ENCODE peak calls at places on chromosomes 7 and 10, in eight cellular contexts. J, F, L, Y, N, W, S and A are unnamed samples. For H3K36me3, the result is how much of the 10 kb centered on the place peaks cover.

GRCh38 chr7:40232242-40232929 is 97.6 kb downstream of the SUGCT start:
- DNase-seq in J (peak), F (peak), L (no peak), Y (peak), N (peak), W (no peak), S (peak), A (peak)

GRCh38 chr7:81929386-81929785 is 159.5 kb upstream of the HGF start:
- DNase-seq in J (no peak), F (no peak), L (no peak), Y (no peak), N (no peak), W (no peak), S (no peak), A (no peak)

GRCh38 chr10:16116404-16117304 is 256.3 kb upstream of the MINDY3 start:
- DNase-seq in J (no peak), F (peak), L (no peak), Y (no peak), N (no peak), W (peak), S (peak), A (peak)

GRCh38 chr10:25616903-25617592 is 317.0 kb upstream of the MYO3A start:
- DNase-seq in J (no peak), F (no peak), L (no peak), Y (no peak), N (no peak), W (no peak), S (no peak), A (no peak)

GRCh38 chr7:48035301-48035966 is at the start of gene C7orf57:
- DNase-seq in J (peak), F (peak), L (peak), Y (peak), N (peak), W (peak), S (peak), A (peak)

GRCh38 chr7:80823066-80823465 is 95.8 kb downstream of the SEMA3C start:
- DNase-seq in J (no peak), F (peak), L (no peak), Y (no peak), N (no peak), W (no peak), S (no peak), A (no peak)

GRCh38 chr7:43648725-43649406 is 66.0 kb downstream of the STK17A start:
- DNase-seq in J (peak), F (no peak), L (peak), Y (peak), N (no peak), W (no peak), S (peak), A (peak)

GRCh38 chr10:26481914-26482550 is 43.9 kb downstream of the APBB1IP start:
- DNase-seq in J (peak), F (no peak), L (peak), Y (no peak), N (no peak), W (no peak), S (no peak), A (no peak)

GRCh38 chr10:76879116-76879706 is 758.4 kb downstream of the KCNMA1 start:
- DNase-seq in J (no peak), F (no peak), L (no peak), Y (no peak), N (no peak), W (no peak), S (no peak), A (no peak)

GRCh38 chr7:16693601-16694318 is 47.8 kb downstream of the BZW2 start:
- DNase-seq in J (no peak), F (no peak), L (no peak), Y (no peak), N (no peak), W (no peak), S (peak), A (no peak)

GRCh38 chr7:16698200-16698910 is 52.4 kb downstream of the BZW2 start:
- DNase-seq in J (no peak), F (no peak), L (no peak), Y (no peak), N (no peak), W (no peak), S (no peak), A (no peak)

GRCh38 chr7:16695621-16696237 is 49.7 kb downstream of the BZW2 start:
- DNase-seq in J (peak), F (peak), L (no peak), Y (peak), N (peak), W (peak), S (peak), A (peak)

GRCh38 chr7:16694806-16695205 is 48.8 kb downstream of the BZW2 start:
- DNase-seq in J (no peak), F (no peak), L (no peak), Y (no peak), N (no peak), W (no peak), S (no peak), A (no peak)

DNA sequence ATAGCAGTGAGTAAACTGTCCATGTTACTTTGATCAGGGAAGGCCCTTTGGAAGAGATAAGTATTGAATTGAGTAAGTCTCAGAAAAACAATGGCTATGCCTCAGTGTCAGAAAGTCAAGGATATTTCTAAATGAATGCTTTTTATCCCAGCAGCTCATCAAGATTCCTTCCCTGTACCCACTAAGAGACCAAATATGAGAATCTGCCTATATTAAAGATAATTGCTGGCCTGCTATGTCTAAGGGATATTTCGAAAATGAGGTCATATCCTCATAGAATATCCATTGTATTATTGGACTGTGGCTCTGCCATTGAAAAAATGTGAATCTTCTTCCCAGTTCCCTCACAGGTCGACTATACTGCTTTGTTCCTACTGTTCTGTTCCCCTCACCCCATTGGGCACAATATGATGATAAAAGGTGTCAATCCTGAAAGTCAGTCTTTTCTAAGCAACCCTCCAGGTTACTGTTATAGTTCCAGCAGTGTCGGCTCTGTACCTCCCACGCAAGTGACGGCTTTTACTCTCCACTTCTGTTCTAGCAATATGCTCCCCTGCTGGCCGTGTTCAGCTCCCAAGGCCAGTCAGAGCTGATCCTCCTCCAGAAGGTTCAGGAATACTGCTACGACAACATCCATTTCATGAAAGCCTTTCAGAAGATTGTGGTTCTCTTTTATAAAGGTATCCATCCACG is 51.7 kb downstream of the BZW2 start:
- DNase-seq in J (no peak), F (no peak), L (no peak), Y (no peak), N (no peak), W (no peak), S (peak), A (no peak)
- H3K36me3 ChIP-seq in J (under half), F (under half), L (under half), Y (under half), N (under half), W (under half), S (under half), A (half or more)

GRCh38 chr10:82378146-82378545 is 503.2 kb downstream of the NRG3 start:
- DNase-seq in J (no peak), F (no peak), L (no peak), Y (peak), N (no peak), W (peak), S (peak), A (peak)

GRCh38 chr10:82383350-82383749 is 508.4 kb downstream of the NRG3 start:
- DNase-seq in J (no peak), F (no peak), L (no peak), Y (no peak), N (no peak), W (no peak), S (no peak), A (no peak)

GRCh38 chr10:82377608-82378007 is 502.6 kb downstream of the NRG3 start:
- DNase-seq in J (no peak), F (no peak), L (no peak), Y (no peak), N (no peak), W (peak), S (peak), A (peak)
- TF ChIP-seq CTCF in J (peak), F (no peak), L (no peak), Y (peak), N (no peak), W (peak), S (peak), A (peak)

GRCh38 chr7:106273009-106273695 is 11.6 kb downstream of the NAMPT start:
- DNase-seq in J (no peak), F (no peak), L (no peak), Y (no peak), N (no peak), W (no peak), S (no peak), A (no peak)
- H3K36me3 ChIP-seq in J (half or more), F (under half), L (under half), Y (under half), N (under half), W (under half), S (under half), A (under half)

GRCh38 chr7:112749775-112750174 is 40.4 kb downstream of the TMEM168 start:
- DNase-seq in J (no peak), F (no peak), L (no peak), Y (no peak), N (no peak), W (no peak), S (no peak), A (no peak)
- TF ChIP-seq CTCF in J (no peak), F (peak), L (no peak), Y (no peak), N (no peak), W (no peak), S (peak), A (no peak)

GRCh38 chr10:60731134-60731883 is 47.0 kb upstream of the CDK1 start:
- DNase-seq in J (peak), F (no peak), L (no peak), Y (no peak), N (peak), W (no peak), S (no peak), A (no peak)
- H3K36me3 ChIP-seq in J (under half), F (under half), L (under half), Y (under half), N (under half), W (under half), S (under half), A (under half)

DNA sequence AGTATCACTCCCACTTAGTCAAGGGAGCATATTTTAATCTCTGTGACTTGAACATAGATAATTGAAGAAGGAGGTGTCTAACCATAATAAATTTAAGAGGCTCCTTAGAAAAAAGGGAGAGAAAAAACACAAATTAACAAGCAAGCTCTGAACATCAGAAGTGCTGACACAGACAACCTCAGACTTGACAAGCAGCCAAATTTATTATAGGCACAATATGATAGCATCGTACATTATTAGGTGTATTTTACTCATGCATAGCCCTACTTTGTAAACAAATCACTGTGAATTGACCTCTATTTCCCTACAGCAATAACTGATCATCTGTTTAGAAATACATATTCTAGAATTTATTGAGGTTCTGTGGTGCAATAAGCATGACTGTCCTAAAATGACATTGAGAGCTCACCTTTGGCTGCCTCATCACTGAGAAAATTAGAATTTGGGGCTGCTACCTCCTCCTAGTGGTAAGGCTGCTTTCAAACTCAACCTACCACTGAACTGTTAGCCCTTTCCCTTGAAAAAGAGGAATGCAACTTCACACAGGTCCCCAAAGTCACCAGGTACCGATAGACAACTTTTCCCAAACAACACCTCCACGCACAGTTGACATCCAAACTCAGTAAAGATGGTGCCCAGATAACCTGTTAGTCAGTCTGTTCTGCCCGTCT is 76.0 kb upstream of the SCIN start:
- DNase-seq in J (no peak), F (no peak), L (no peak), Y (no peak), N (no peak), W (no peak), S (no peak), A (no peak)
- TF ChIP-seq CTCF in J (no peak), F (no peak), L (no peak), Y (peak), N (no peak), W (no peak), S (peak), A (no peak)